ENCODE peak calls at places on chromosomes 12 and 14, in six cellular contexts. C, F, Y, M, W and U are unnamed samples.

GRCh38 chr12:71607494-71608330 is 55.9 kb downstream of the ZFC3H1 start:
- DNase-seq in C (no peak), F (no peak), Y (no peak), M (no peak), W (no peak), U (no peak)

GRCh38 chr12:52539024-52539820 is 13.7 kb downstream of the KRT71 start:
- DNase-seq in C (no peak), F (peak), Y (no peak), M (no peak), W (no peak), U (no peak)

GRCh38 chr12:54282949-54283593 is 2.5 kb downstream of the HNRNPA1 start:
- DNase-seq in C (no peak), F (no peak), Y (no peak), M (no peak), W (no peak), U (no peak)

GRCh38 chr14:64800000-64800399 is 79.7 kb downstream of the SPTB start:
- DNase-seq in C (peak), F (peak), Y (peak), M (no peak), W (peak), U (no peak)

GRCh38 chr12:9741726-9742125 is 8.8 kb upstream of the CLECL1 start:
- DNase-seq in C (no peak), F (no peak), Y (no peak), M (peak), W (no peak), U (no peak)

GRCh38 chr12:106436183-106436582 is 78.6 kb downstream of the POLR3B start:
- DNase-seq in C (no peak), F (no peak), Y (no peak), M (no peak), W (no peak), U (no peak)

GRCh38 chr12:12017135-12017581 is 53.6 kb upstream of the BCL2L14 start:
- DNase-seq in C (peak), F (no peak), Y (no peak), M (no peak), W (peak), U (no peak)

GRCh38 chr12:9867531-9867930 is 1.6 kb downstream of the CLEC2B start:
- DNase-seq in C (no peak), F (no peak), Y (no peak), M (no peak), W (no peak), U (no peak)

GRCh38 chr12:56299308-56299852 is 750 bp downstream of the CS start:
- DNase-seq in C (no peak), F (no peak), Y (no peak), M (no peak), W (no peak), U (no peak)

GRCh38 chr12:47679785-47680184 is 26.0 kb downstream of the RPAP3 start:
- DNase-seq in C (no peak), F (no peak), Y (no peak), M (no peak), W (no peak), U (no peak)

GRCh38 chr12:124686885-124687694 is 119.7 kb upstream of the NCOR2 start:
- DNase-seq in C (no peak), F (no peak), Y (no peak), M (no peak), W (no peak), U (no peak)

GRCh38 chr12:118549506-118550109 is 173.3 kb downstream of the SUDS3 start:
- DNase-seq in C (no peak), F (no peak), Y (no peak), M (no peak), W (no peak), U (peak)

GRCh38 chr12:2673966-2674810 is 120.6 kb upstream of the FKBP4 start:
- DNase-seq in C (no peak), F (no peak), Y (no peak), M (no peak), W (peak), U (peak)

GRCh38 chr12:21819236-21819635 is 44.7 kb upstream of the KCNJ8 start:
- DNase-seq in C (no peak), F (peak), Y (no peak), M (no peak), W (no peak), U (no peak)

GRCh38 chr14:103948442-103948841 is 6.1 kb upstream of the RD3L start:
- DNase-seq in C (no peak), F (no peak), Y (no peak), M (no peak), W (no peak), U (no peak)

GRCh38 chr12:130263025-130263424 is 74.7 kb upstream of the PIWIL1 start:
- DNase-seq in C (no peak), F (no peak), Y (no peak), M (no peak), W (no peak), U (no peak)

GRCh38 chr12:39368096-39368495 is 74.8 kb downstream of the KIF21A start:
- DNase-seq in C (no peak), F (peak), Y (no peak), M (no peak), W (no peak), U (no peak)

GRCh38 chr12:8698132-8698829 is 490 bp downstream of the RIMKLB start:
- DNase-seq in C (peak), F (peak), Y (peak), M (peak), W (peak), U (peak)

GRCh38 chr12:94206886-94207285 is 58.5 kb downstream of the PLXNC1 start:
- DNase-seq in C (no peak), F (no peak), Y (no peak), M (no peak), W (no peak), U (no peak)

GRCh38 chr12:90991952-90992465 is 12.8 kb downstream of the EPYC start:
- DNase-seq in C (no peak), F (no peak), Y (no peak), M (no peak), W (peak), U (no peak)

GRCh38 chr14:67763158-67763822 is 53.1 kb downstream of the ZFYVE26 start:
- DNase-seq in C (no peak), F (no peak), Y (no peak), M (no peak), W (no peak), U (no peak)

GRCh38 chr12:67794151-67794550 is 145.6 kb downstream of the DYRK2 start:
- DNase-seq in C (no peak), F (no peak), Y (no peak), M (no peak), W (no peak), U (no peak)

GRCh38 chr14:58739674-58740073 is 101.9 kb downstream of the DACT1 start:
- DNase-seq in C (no peak), F (no peak), Y (no peak), M (peak), W (no peak), U (no peak)

GRCh38 chr14:73744874-73745529 is 30.8 kb upstream of the PNMA1 start:
- DNase-seq in C (peak), F (no peak), Y (peak), M (no peak), W (no peak), U (no peak)

GRCh38 chr14:30349515-30349914 is 209.4 kb upstream of the G2E3 start:
- DNase-seq in C (no peak), F (no peak), Y (no peak), M (no peak), W (no peak), U (no peak)

GRCh38 chr12:106455100-106455499 is 97.6 kb downstream of the POLR3B start:
- DNase-seq in C (no peak), F (no peak), Y (no peak), M (peak), W (no peak), U (no peak)

DNA sequence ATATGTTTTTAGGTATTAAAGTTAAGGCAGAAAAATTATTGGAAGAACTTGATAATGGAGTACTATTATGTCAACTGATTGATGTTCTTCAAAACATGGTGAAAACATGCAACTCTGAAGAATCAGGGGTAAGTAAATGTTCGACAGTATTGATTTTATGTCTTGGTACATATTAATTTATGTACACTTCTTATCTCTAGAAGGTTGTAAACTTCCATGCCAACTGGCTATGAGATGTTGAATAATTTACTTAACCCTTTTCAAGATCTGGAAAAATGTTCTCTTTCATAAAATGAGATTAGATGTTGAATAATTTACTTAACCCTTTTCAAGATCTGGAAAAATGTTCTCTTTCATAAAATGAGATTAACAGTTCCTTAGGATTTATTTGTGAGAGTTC is 28.1 kb downstream of the GAS2L3 start:
- DNase-seq in C (no peak), F (no peak), Y (no peak), M (no peak), W (no peak), U (no peak)
- TF ChIP-seq CTCF in C (no peak), F (no peak), Y (no peak), M (no peak), W (no peak), U (no peak)

DNA sequence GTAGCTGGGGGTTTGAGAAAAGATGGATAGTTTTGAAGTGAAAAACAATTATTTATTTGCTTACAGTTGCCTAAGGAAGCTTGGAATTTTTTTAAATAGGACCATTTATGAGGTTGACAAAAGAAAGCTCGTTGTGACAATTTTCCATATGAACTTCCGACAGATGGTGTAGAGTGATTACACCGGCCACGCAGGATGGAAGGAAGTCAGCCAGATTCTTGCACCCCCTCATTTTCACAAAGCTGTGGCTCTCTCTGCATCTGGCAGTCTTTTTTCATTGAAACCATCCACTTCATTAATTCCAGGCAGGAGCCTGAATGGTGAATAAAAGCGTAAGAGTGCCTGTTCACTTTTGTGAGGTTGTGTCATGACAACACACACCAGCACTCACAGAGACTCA is 1284.1 kb downstream of the AACS start:
- DNase-seq in C (no peak), F (no peak), Y (no peak), M (no peak), W (no peak), U (no peak)
- TF ChIP-seq CTCF in C (no peak), F (no peak), Y (no peak), M (no peak), W (no peak), U (no peak)

GRCh38 chr12:14811486-14811885 is 2.5 kb downstream of the SMCO3 start:
- DNase-seq in C (no peak), F (no peak), Y (no peak), M (no peak), W (no peak), U (no peak)
- TF ChIP-seq CTCF in C (peak), F (no peak), Y (no peak), M (no peak), W (no peak), U (no peak)

GRCh38 chr14:38948576-38948975 is 154.5 kb downstream of the SEC23A start:
- DNase-seq in C (no peak), F (no peak), Y (no peak), M (no peak), W (no peak), U (no peak)

GRCh38 chr14:38944691-38945090 is 158.3 kb downstream of the SEC23A start:
- DNase-seq in C (no peak), F (no peak), Y (no peak), M (no peak), W (no peak), U (no peak)

GRCh38 chr14:38950676-38951075 is 152.4 kb downstream of the SEC23A start:
- DNase-seq in C (no peak), F (no peak), Y (no peak), M (no peak), W (no peak), U (no peak)

GRCh38 chr14:38948171-38948570 is 154.9 kb downstream of the SEC23A start:
- DNase-seq in C (no peak), F (peak), Y (no peak), M (no peak), W (no peak), U (no peak)

DNA sequence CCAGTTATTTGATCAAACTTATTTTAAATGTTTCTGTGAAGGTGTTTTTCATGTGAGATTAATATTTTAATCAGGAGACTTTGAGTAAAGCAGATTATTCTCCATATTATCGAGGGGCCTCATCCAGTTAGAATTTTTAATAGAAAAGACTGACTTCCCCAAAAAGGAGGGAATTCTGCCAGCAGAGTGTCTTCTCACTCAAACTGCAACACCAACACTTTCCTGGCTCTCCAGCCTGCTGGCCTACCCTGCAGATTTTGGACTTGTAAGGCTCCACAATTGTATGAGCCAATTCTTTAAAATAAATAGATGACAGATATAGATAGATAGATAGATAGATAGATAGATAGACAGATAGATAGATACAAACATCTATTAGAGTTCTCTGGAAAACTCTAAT is 155.7 kb downstream of the SEC23A start:
- DNase-seq in C (no peak), F (no peak), Y (no peak), M (no peak), W (no peak), U (no peak)
- TF ChIP-seq CTCF in C (no peak), F (no peak), Y (no peak), M (no peak), W (no peak), U (no peak)

GRCh38 chr14:55065411-55065810 is 14.0 kb downstream of the MAPK1IP1L start:
- DNase-seq in C (no peak), F (no peak), Y (no peak), M (no peak), W (no peak), U (no peak)
- TF ChIP-seq CTCF in C (no peak), F (no peak), Y (no peak), M (no peak), W (no peak), U (no peak)